ENCODE peak calls at places on chromosomes 4 and X, in ten cellular contexts. One of them, this sample, is unnamed.

GRCh38 chrX:826448-826847 is 195.9 kb downstream of the SHOX start:
- DNase-seq in progenitor cell of endocrine pancreas: no peak
- DNase-seq in AG09319: no peak
- DNase-seq in endothelial cell: no peak
- DNase-seq in AG10803: no peak
- DNase-seq in NB4: no peak
- DNase-seq in GM12878: no peak
- DNase-seq in IMR-90: no peak
- DNase-seq in SK-N-SH: no peak
- DNase-seq in tibial nerve: no peak
- DNase-seq in this sample: no peak

GRCh38 chr4:8189551-8190466 is 9.3 kb upstream of the SH3TC1 start:
- DNase-seq in progenitor cell of endocrine pancreas: no peak
- DNase-seq in AG09319: no peak
- DNase-seq in endothelial cell: no peak
- DNase-seq in AG10803: no peak
- DNase-seq in NB4: no peak
- DNase-seq in GM12878: no peak
- DNase-seq in IMR-90: no peak
- DNase-seq in SK-N-SH: peak
- DNase-seq in tibial nerve: no peak
- DNase-seq in this sample: no peak

GRCh38 chr4:83454626-83455025 is 997 bp downstream of the HELQ start:
- DNase-seq in progenitor cell of endocrine pancreas: no peak
- DNase-seq in AG09319: no peak
- DNase-seq in endothelial cell: no peak
- DNase-seq in AG10803: peak
- DNase-seq in NB4: peak
- DNase-seq in GM12878: no peak
- DNase-seq in IMR-90: peak
- DNase-seq in SK-N-SH: no peak
- DNase-seq in tibial nerve: no peak
- DNase-seq in this sample: peak

GRCh38 chr4:176971576-176972105 is 178.9 kb upstream of the VEGFC start:
- DNase-seq in progenitor cell of endocrine pancreas: no peak
- DNase-seq in AG09319: no peak
- DNase-seq in endothelial cell: no peak
- DNase-seq in AG10803: no peak
- DNase-seq in NB4: no peak
- DNase-seq in GM12878: no peak
- DNase-seq in IMR-90: no peak
- DNase-seq in SK-N-SH: no peak
- DNase-seq in tibial nerve: no peak
- DNase-seq in this sample: no peak

GRCh38 chrX:121146059-121146628 is 98.7 kb downstream of the GLUD2 start:
- DNase-seq in progenitor cell of endocrine pancreas: no peak
- DNase-seq in AG09319: no peak
- DNase-seq in endothelial cell: no peak
- DNase-seq in AG10803: no peak
- DNase-seq in NB4: no peak
- DNase-seq in GM12878: no peak
- DNase-seq in IMR-90: no peak
- DNase-seq in SK-N-SH: no peak
- DNase-seq in tibial nerve: no peak
- DNase-seq in this sample: no peak

GRCh38 chrX:106946449-106946848 is 26.2 kb downstream of the CLDN2 start:
- DNase-seq in progenitor cell of endocrine pancreas: no peak
- DNase-seq in AG09319: no peak
- DNase-seq in endothelial cell: no peak
- DNase-seq in AG10803: no peak
- DNase-seq in NB4: no peak
- DNase-seq in GM12878: no peak
- DNase-seq in IMR-90: no peak
- DNase-seq in SK-N-SH: no peak
- DNase-seq in tibial nerve: no peak
- DNase-seq in this sample: no peak

GRCh38 chrX:149230689-149231088 is 274.4 kb downstream of the IDS start:
- DNase-seq in progenitor cell of endocrine pancreas: no peak
- DNase-seq in AG09319: no peak
- DNase-seq in endothelial cell: no peak
- DNase-seq in AG10803: no peak
- DNase-seq in NB4: no peak
- DNase-seq in GM12878: no peak
- DNase-seq in IMR-90: no peak
- DNase-seq in SK-N-SH: no peak
- DNase-seq in tibial nerve: no peak
- DNase-seq in this sample: no peak

GRCh38 chr4:98484031-98484430 is 174.4 kb downstream of the TSPAN5 start:
- DNase-seq in progenitor cell of endocrine pancreas: no peak
- DNase-seq in AG09319: no peak
- DNase-seq in endothelial cell: no peak
- DNase-seq in AG10803: no peak
- DNase-seq in NB4: no peak
- DNase-seq in GM12878: no peak
- DNase-seq in IMR-90: no peak
- DNase-seq in SK-N-SH: no peak
- DNase-seq in tibial nerve: no peak
- DNase-seq in this sample: peak

GRCh38 chr4:104989363-104989762 is 157.3 kb upstream of the TET2 start:
- DNase-seq in progenitor cell of endocrine pancreas: no peak
- DNase-seq in AG09319: no peak
- DNase-seq in endothelial cell: no peak
- DNase-seq in AG10803: no peak
- DNase-seq in NB4: no peak
- DNase-seq in GM12878: no peak
- DNase-seq in IMR-90: peak
- DNase-seq in SK-N-SH: no peak
- DNase-seq in tibial nerve: no peak
- DNase-seq in this sample: peak

GRCh38 chr4:15695764-15696163 is 7.1 kb upstream of the BST1 start:
- DNase-seq in progenitor cell of endocrine pancreas: no peak
- DNase-seq in AG09319: no peak
- DNase-seq in endothelial cell: no peak
- DNase-seq in AG10803: peak
- DNase-seq in NB4: no peak
- DNase-seq in GM12878: no peak
- DNase-seq in IMR-90: no peak
- DNase-seq in SK-N-SH: no peak
- DNase-seq in tibial nerve: no peak
- DNase-seq in this sample: peak

GRCh38 chr4:15691346-15692140 is 9.9 kb downstream of the FAM200B start:
- DNase-seq in progenitor cell of endocrine pancreas: no peak
- DNase-seq in AG09319: no peak
- DNase-seq in endothelial cell: no peak
- DNase-seq in AG10803: peak
- DNase-seq in NB4: peak
- DNase-seq in GM12878: no peak
- DNase-seq in IMR-90: peak
- DNase-seq in SK-N-SH: no peak
- DNase-seq in tibial nerve: no peak
- DNase-seq in this sample: peak

GRCh38 chr4:15696866-15697265 is 6.0 kb upstream of the BST1 start:
- DNase-seq in progenitor cell of endocrine pancreas: no peak
- DNase-seq in AG09319: no peak
- DNase-seq in endothelial cell: no peak
- DNase-seq in AG10803: no peak
- DNase-seq in NB4: no peak
- DNase-seq in GM12878: no peak
- DNase-seq in IMR-90: no peak
- DNase-seq in SK-N-SH: no peak
- DNase-seq in tibial nerve: no peak
- DNase-seq in this sample: no peak

GRCh38 chr4:15694431-15694830 is 8.4 kb upstream of the BST1 start:
- DNase-seq in progenitor cell of endocrine pancreas: no peak
- DNase-seq in AG09319: no peak
- DNase-seq in endothelial cell: no peak
- DNase-seq in AG10803: no peak
- DNase-seq in NB4: no peak
- DNase-seq in GM12878: no peak
- DNase-seq in IMR-90: no peak
- DNase-seq in SK-N-SH: no peak
- DNase-seq in tibial nerve: no peak
- DNase-seq in this sample: no peak

DNA sequence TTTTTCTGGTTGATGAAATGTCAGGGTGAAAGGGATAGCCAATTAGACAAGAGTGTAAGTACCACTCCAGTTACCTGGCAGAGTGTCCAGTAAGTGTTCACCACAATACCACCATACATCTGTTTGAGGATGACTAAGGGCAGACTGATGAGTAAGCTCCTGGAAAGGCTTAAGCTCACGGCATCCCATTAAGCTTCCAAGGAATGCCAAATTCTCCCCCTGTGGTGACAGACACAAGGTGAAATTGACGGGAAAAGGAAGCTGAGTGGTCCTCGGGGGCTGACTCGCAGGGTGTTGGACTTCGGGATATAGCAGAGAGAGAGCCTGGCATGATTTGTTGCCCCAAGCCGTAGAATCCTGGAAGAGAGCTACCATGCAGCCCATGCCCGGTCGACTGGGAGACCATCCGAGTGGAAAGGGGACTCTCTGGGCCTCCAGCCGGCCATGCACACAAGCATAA is 7.6 kb upstream of the BST1 start:
- DNase-seq in progenitor cell of endocrine pancreas: no peak
- DNase-seq in AG09319: peak
- DNase-seq in endothelial cell: no peak
- DNase-seq in AG10803: peak
- DNase-seq in NB4: peak
- DNase-seq in GM12878: no peak
- DNase-seq in IMR-90: peak
- DNase-seq in SK-N-SH: no peak
- DNase-seq in tibial nerve: no peak
- DNase-seq in this sample: peak
- TF ChIP-seq CTCF in progenitor cell of endocrine pancreas: no peak
- TF ChIP-seq CTCF in AG09319: no peak
- TF ChIP-seq CTCF in endothelial cell: no peak
- TF ChIP-seq CTCF in AG10803: peak
- TF ChIP-seq CTCF in NB4: no peak
- TF ChIP-seq CTCF in GM12878: no peak
- TF ChIP-seq CTCF in IMR-90: peak
- TF ChIP-seq CTCF in SK-N-SH: no peak
- TF ChIP-seq CTCF in tibial nerve: no peak
- TF ChIP-seq CTCF in this sample: no peak

GRCh38 chrX:27918799-27919198 is 62.5 kb downstream of the DCAF8L1 start:
- DNase-seq in progenitor cell of endocrine pancreas: no peak
- DNase-seq in AG09319: no peak
- DNase-seq in endothelial cell: no peak
- DNase-seq in AG10803: no peak
- DNase-seq in NB4: peak
- DNase-seq in GM12878: no peak
- DNase-seq in IMR-90: peak
- DNase-seq in SK-N-SH: no peak
- DNase-seq in tibial nerve: no peak
- DNase-seq in this sample: peak
- TF ChIP-seq CTCF in progenitor cell of endocrine pancreas: peak
- TF ChIP-seq CTCF in AG09319: no peak
- TF ChIP-seq CTCF in endothelial cell: no peak
- TF ChIP-seq CTCF in AG10803: no peak
- TF ChIP-seq CTCF in NB4: no peak
- TF ChIP-seq CTCF in GM12878: peak
- TF ChIP-seq CTCF in IMR-90: peak
- TF ChIP-seq CTCF in SK-N-SH: no peak
- TF ChIP-seq CTCF in tibial nerve: no peak
- TF ChIP-seq CTCF in this sample: no peak

GRCh38 chr4:170589597-170590191 is 499.9 kb upstream of the AADAT start:
- DNase-seq in progenitor cell of endocrine pancreas: no peak
- DNase-seq in AG09319: no peak
- DNase-seq in endothelial cell: no peak
- DNase-seq in AG10803: peak
- DNase-seq in NB4: peak
- DNase-seq in GM12878: peak
- DNase-seq in IMR-90: no peak
- DNase-seq in SK-N-SH: peak
- DNase-seq in tibial nerve: no peak
- DNase-seq in this sample: peak
- TF ChIP-seq CTCF in progenitor cell of endocrine pancreas: peak
- TF ChIP-seq CTCF in AG09319: no peak
- TF ChIP-seq CTCF in endothelial cell: peak
- TF ChIP-seq CTCF in AG10803: no peak
- TF ChIP-seq CTCF in NB4: peak
- TF ChIP-seq CTCF in GM12878: peak
- TF ChIP-seq CTCF in IMR-90: no peak
- TF ChIP-seq CTCF in SK-N-SH: peak
- TF ChIP-seq CTCF in tibial nerve: no peak
- TF ChIP-seq CTCF in this sample: no peak

GRCh38 chrX:42535233-42535632 is 242.7 kb downstream of the PPP1R2C start:
- DNase-seq in progenitor cell of endocrine pancreas: no peak
- DNase-seq in AG09319: no peak
- DNase-seq in endothelial cell: no peak
- DNase-seq in AG10803: no peak
- DNase-seq in NB4: no peak
- DNase-seq in GM12878: no peak
- DNase-seq in IMR-90: no peak
- DNase-seq in SK-N-SH: no peak
- DNase-seq in tibial nerve: no peak
- DNase-seq in this sample: no peak

GRCh38 chrX:42536286-42536685 is 241.7 kb downstream of the PPP1R2C start:
- DNase-seq in progenitor cell of endocrine pancreas: no peak
- DNase-seq in AG09319: no peak
- DNase-seq in endothelial cell: no peak
- DNase-seq in AG10803: no peak
- DNase-seq in NB4: no peak
- DNase-seq in GM12878: no peak
- DNase-seq in IMR-90: no peak
- DNase-seq in SK-N-SH: no peak
- DNase-seq in tibial nerve: no peak
- DNase-seq in this sample: no peak

GRCh38 chrX:42530027-42530426 is 247.9 kb downstream of the PPP1R2C start:
- DNase-seq in progenitor cell of endocrine pancreas: no peak
- DNase-seq in AG09319: peak
- DNase-seq in endothelial cell: no peak
- DNase-seq in AG10803: peak
- DNase-seq in NB4: no peak
- DNase-seq in GM12878: no peak
- DNase-seq in IMR-90: peak
- DNase-seq in SK-N-SH: no peak
- DNase-seq in tibial nerve: no peak
- DNase-seq in this sample: peak

GRCh38 chrX:42533761-42534160 is 244.2 kb downstream of the PPP1R2C start:
- DNase-seq in progenitor cell of endocrine pancreas: no peak
- DNase-seq in AG09319: no peak
- DNase-seq in endothelial cell: no peak
- DNase-seq in AG10803: no peak
- DNase-seq in NB4: no peak
- DNase-seq in GM12878: no peak
- DNase-seq in IMR-90: no peak
- DNase-seq in SK-N-SH: no peak
- DNase-seq in tibial nerve: no peak
- DNase-seq in this sample: no peak

DNA sequence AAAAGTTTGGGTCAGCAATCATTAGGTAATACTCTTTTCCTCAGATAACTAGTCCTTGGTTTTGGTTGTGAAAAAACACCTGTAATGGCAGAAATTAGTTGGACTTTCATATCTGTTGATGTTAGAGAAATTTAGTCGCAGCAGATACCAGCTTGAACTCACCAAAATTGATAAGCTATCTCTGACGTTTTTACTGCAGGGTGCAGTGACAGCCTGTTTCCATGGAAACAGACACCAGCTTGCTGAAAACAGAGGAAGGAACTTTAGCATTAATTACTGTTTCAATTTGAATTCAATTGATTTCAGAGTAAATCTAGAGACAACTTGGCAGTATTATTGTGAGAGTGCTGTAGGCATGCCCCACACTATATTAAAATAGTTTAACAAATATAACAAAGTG is 246.5 kb downstream of the PPP1R2C start:
- DNase-seq in progenitor cell of endocrine pancreas: no peak
- DNase-seq in AG09319: no peak
- DNase-seq in endothelial cell: no peak
- DNase-seq in AG10803: no peak
- DNase-seq in NB4: no peak
- DNase-seq in GM12878: no peak
- DNase-seq in IMR-90: no peak
- DNase-seq in SK-N-SH: no peak
- DNase-seq in tibial nerve: no peak
- DNase-seq in this sample: no peak
- TF ChIP-seq CTCF in progenitor cell of endocrine pancreas: no peak
- TF ChIP-seq CTCF in AG09319: no peak
- TF ChIP-seq CTCF in endothelial cell: no peak
- TF ChIP-seq CTCF in AG10803: no peak
- TF ChIP-seq CTCF in NB4: no peak
- TF ChIP-seq CTCF in GM12878: no peak
- TF ChIP-seq CTCF in IMR-90: no peak
- TF ChIP-seq CTCF in SK-N-SH: no peak
- TF ChIP-seq CTCF in tibial nerve: no peak
- TF ChIP-seq CTCF in this sample: no peak